ENCODE peak calls at places on chromosomes 13 and 19, in nine cellular contexts. M, Z, F, Q, L, O, H, U and K are unnamed samples.

GRCh38 chr13:51275101-51275500 is 52.9 kb downstream of the FAM124A start:
- DNase-seq in Z (no peak), Q (no peak), F (no peak), M (no peak), H (no peak), O (no peak), U (no peak), L (no peak), K (peak; percentile 14)

GRCh38 chr19:35543280-35544109 is 1.9 kb upstream of the TMEM147 start:
- DNase-seq in Q (no peak), F (no peak), M (no peak), U (no peak), L (no peak), H (no peak), O (no peak), Z (no peak), K (no peak)

GRCh38 chr19:39200818-39201145 is 3.3 kb downstream of the SYCN start:
- DNase-seq in O (no peak), Q (no peak), Z (no peak), U (no peak), L (no peak), M (no peak), H (no peak), F (no peak), K (no peak)

GRCh38 chr13:47241446-47241845 is 344.6 kb upstream of the HTR2A start:
- DNase-seq in O (no peak), M (no peak), Q (no peak), H (no peak), U (no peak), Z (no peak), F (no peak), L (no peak), K (no peak)

GRCh38 chr13:40236566-40237168 is 429.8 kb downstream of the FOXO1 start:
- DNase-seq in O (no peak), U (no peak), F (no peak), M (no peak), Q (no peak), L (no peak), H (no peak), Z (no peak), K (no peak)

GRCh38 chr13:29849071-29849541 is 1.3 kb downstream of the UBL3 start:
- DNase-seq in Z (peak; percentile 80), H (no peak), L (no peak), Q (no peak), O (peak; percentile 37), F (no peak), M (no peak), U (peak; percentile 17), K (no peak)

GRCh38 chr19:31254611-31255010 is 94.6 kb downstream of the TSHZ3 start:
- DNase-seq in H (no peak), U (no peak), F (no peak), L (no peak), M (no peak), Q (no peak), Z (no peak), O (no peak), K (no peak)

GRCh38 chr13:77980592-77980991 is 62.0 kb upstream of the EDNRB start:
- DNase-seq in H (no peak), O (no peak), U (no peak), Q (peak; percentile 2), M (peak; percentile 95), L (no peak), Z (no peak), F (no peak), K (no peak)

GRCh38 chr13:67283602-67284001 is 53.5 kb upstream of the PCDH9 start:
- DNase-seq in F (no peak), L (no peak), O (no peak), Q (no peak), U (no peak), H (no peak), Z (no peak), M (no peak), K (no peak)

GRCh38 chr19:18985257-18985656 is 44.2 kb upstream of the HOMER3 start:
- DNase-seq in H (no peak), Z (peak; percentile 86), L (no peak), U (no peak), M (no peak), O (no peak), Q (no peak), F (no peak), K (no peak)

GRCh38 chr19:54674021-54674617 is 11.3 kb downstream of the LILRB4 start:
- DNase-seq in F (no peak), U (no peak), Q (peak; percentile 30), H (no peak), L (no peak), M (no peak), Z (peak; percentile 61), O (peak; percentile 73), K (no peak)

GRCh38 chr13:87128006-87128405 is 543.2 kb upstream of the SLITRK5 start:
- DNase-seq in H (peak; percentile 48), Q (no peak), Z (peak; percentile 43), M (no peak), F (no peak), O (no peak), L (no peak), U (no peak), K (no peak)

GRCh38 chr19:18915639-18916038 is 3.5 kb downstream of the COPE start:
- DNase-seq in M (no peak), Q (peak; percentile 65), O (peak; percentile 69), L (no peak), U (no peak), Z (peak; percentile 70), H (no peak), F (no peak), K (no peak)

GRCh38 chr19:3175761-3176714 is 2.5 kb upstream of the S1PR4 start:
- DNase-seq in M (peak; percentile 88), Z (no peak), O (peak; percentile 89), F (no peak), Q (no peak), H (no peak), L (no peak), U (peak; percentile 37), K (no peak)

GRCh38 chr13:26529441-26529840 is 28.0 kb upstream of the WASF3 start:
- DNase-seq in Z (peak; percentile 63), L (no peak), F (no peak), O (peak; percentile 28), U (no peak), M (peak; percentile 21), Q (peak; percentile 34), H (no peak), K (peak; percentile 58)

GRCh38 chr19:45391346-45391745 is 13.5 kb downstream of the PPP1R13L start:
- DNase-seq in Z (peak; percentile 34), U (no peak), F (no peak), O (peak; percentile 63), Q (no peak), H (no peak), M (no peak), L (no peak), K (no peak)

GRCh38 chr19:33755314-33756020 is 41.2 kb upstream of the KCTD15 start:
- DNase-seq in F (no peak), U (no peak), M (no peak), Q (no peak), O (no peak), H (no peak), L (no peak), Z (no peak), K (no peak)

GRCh38 chr13:49265822-49266221 is 18.1 kb downstream of the CDADC1 start:
- DNase-seq in U (no peak), Z (no peak), Q (no peak), F (no peak), O (no peak), H (no peak), M (no peak), L (no peak), K (no peak)